ENCODE peak calls at places on chromosome 21, in eight cellular contexts. P, H, Q, Z, K, C, S and J are unnamed samples.

GRCh38 chr21:35814858-35815619 is 245.3 kb downstream of the SETD4 start:
- DNase-seq in P (no peak), H (no peak), Q (no peak), Z (no peak), K (no peak), C (no peak), S (no peak), J (no peak)

GRCh38 chr21:40020651-40021050 is 153.4 kb downstream of the PCP4 start:
- DNase-seq in P (no peak), H (no peak), Q (no peak), Z (no peak), K (no peak), C (no peak), S (no peak), J (no peak)

GRCh38 chr21:33268736-33269441 is 2.7 kb downstream of the IL10RB start:
- DNase-seq in P (peak; percentile 10), H (peak; percentile 53), Q (peak; percentile 95), Z (no peak), K (no peak), C (peak; percentile 32), S (no peak), J (no peak)

GRCh38 chr21:46069166-46069565 is 28.7 kb upstream of the COL6A2 start:
- DNase-seq in P (no peak), H (no peak), Q (no peak), Z (no peak), K (no peak), C (no peak), S (no peak), J (no peak)

GRCh38 chr21:36408568-36408967 is 23.4 kb downstream of the CHAF1B start:
- DNase-seq in P (no peak), H (no peak), Q (no peak), Z (no peak), K (no peak), C (no peak), S (no peak), J (no peak)

GRCh38 chr21:34936874-34937563 is 112.1 kb downstream of the RUNX1 start:
- DNase-seq in P (no peak), H (no peak), Q (no peak), Z (no peak), K (no peak), C (no peak), S (no peak), J (no peak)

GRCh38 chr21:35565204-35565611 is 495.1 kb downstream of the SETD4 start:
- DNase-seq in P (no peak), H (no peak), Q (no peak), Z (no peak), K (no peak), C (no peak), S (no peak), J (peak; percentile 27)

GRCh38 chr21:21101911-21102310 is 103.7 kb downstream of the NCAM2 start:
- DNase-seq in P (no peak), H (no peak), Q (peak; percentile 1), Z (no peak), K (no peak), C (no peak), S (peak; percentile 83), J (peak; percentile 64)

GRCh38 chr21:34201001-34201400 is 127.6 kb downstream of the MRPS6 start:
- DNase-seq in P (no peak), H (no peak), Q (no peak), Z (no peak), K (no peak), C (no peak), S (no peak), J (no peak)

GRCh38 chr21:35783686-35784085 is 276.6 kb downstream of the SETD4 start:
- DNase-seq in P (no peak), H (no peak), Q (no peak), Z (no peak), K (no peak), C (no peak), S (no peak), J (no peak)

GRCh38 chr21:38691626-38692025 is 114.1 kb upstream of the ETS2 start:
- DNase-seq in P (no peak), H (no peak), Q (no peak), Z (no peak), K (no peak), C (no peak), S (no peak), J (no peak)

GRCh38 chr21:41668051-41668541 is 98.8 kb downstream of the RIPK4 start:
- DNase-seq in P (no peak), H (no peak), Q (no peak), Z (peak; percentile 57), K (no peak), C (no peak), S (no peak), J (no peak)